ENCODE peak calls at places on chromosomes 5 and 9, in four cellular contexts. L is tibial nerve, C is endothelial cell of umbilical vein, U is right lobe of liver. S is an unnamed sample.

GRCh38 chr5:117682416-117682815 is 1107.8 kb upstream of the SEMA6A start:
- DNase-seq in L (no peak), C (no peak), U (no peak), S (no peak)

GRCh38 chr5:19927919-19928318 is 60.1 kb downstream of the CDH18 start:
- DNase-seq in L (no peak), C (no peak), U (no peak), S (no peak)

GRCh38 chr5:159582756-159583523 is 252.7 kb upstream of the IL12B start:
- DNase-seq in L (no peak), C (no peak), U (no peak), S (no peak)

GRCh38 chr9:27771803-27772545 is 198.7 kb upstream of the C9orf72 start:
- DNase-seq in L (no peak), C (no peak), U (no peak), S (no peak)

GRCh38 chr9:38205279-38205678 is 136.3 kb upstream of the SHB start:
- DNase-seq in L (no peak), C (no peak), U (no peak), S (no peak)

GRCh38 chr9:71977003-71977402 is 65.6 kb downstream of the C9orf85 start:
- DNase-seq in L (no peak), C (no peak), U (no peak), S (no peak)

GRCh38 chr5:77311217-77311571 is 100.7 kb downstream of the PDE8B start:
- DNase-seq in L (no peak), C (no peak), U (no peak), S (no peak)

GRCh38 chr9:17398351-17398750 is 180.5 kb upstream of the SH3GL2 start:
- DNase-seq in L (no peak), C (no peak), U (no peak), S (no peak)

GRCh38 chr9:131185924-131186323 is 60.5 kb downstream of the NUP214 start:
- DNase-seq in L (no peak), C (no peak), U (no peak), S (no peak)

GRCh38 chr9:100084145-100084478 is 14.7 kb downstream of the ERP44 start:
- DNase-seq in L (no peak), C (no peak), U (no peak), S (no peak)

GRCh38 chr9:88826651-88827245 is 164.5 kb upstream of the S1PR3 start:
- DNase-seq in L (no peak), C (no peak), U (no peak), S (no peak)

GRCh38 chr9:72362118-72362531 is 2.9 kb downstream of the ZFAND5 start:
- DNase-seq in L (no peak), C (peak; percentile 42), U (no peak), S (no peak)

GRCh38 chr5:55413644-55414043 is 105.9 kb downstream of the MTREX start:
- DNase-seq in L (no peak), C (no peak), U (no peak), S (no peak)

DNA sequence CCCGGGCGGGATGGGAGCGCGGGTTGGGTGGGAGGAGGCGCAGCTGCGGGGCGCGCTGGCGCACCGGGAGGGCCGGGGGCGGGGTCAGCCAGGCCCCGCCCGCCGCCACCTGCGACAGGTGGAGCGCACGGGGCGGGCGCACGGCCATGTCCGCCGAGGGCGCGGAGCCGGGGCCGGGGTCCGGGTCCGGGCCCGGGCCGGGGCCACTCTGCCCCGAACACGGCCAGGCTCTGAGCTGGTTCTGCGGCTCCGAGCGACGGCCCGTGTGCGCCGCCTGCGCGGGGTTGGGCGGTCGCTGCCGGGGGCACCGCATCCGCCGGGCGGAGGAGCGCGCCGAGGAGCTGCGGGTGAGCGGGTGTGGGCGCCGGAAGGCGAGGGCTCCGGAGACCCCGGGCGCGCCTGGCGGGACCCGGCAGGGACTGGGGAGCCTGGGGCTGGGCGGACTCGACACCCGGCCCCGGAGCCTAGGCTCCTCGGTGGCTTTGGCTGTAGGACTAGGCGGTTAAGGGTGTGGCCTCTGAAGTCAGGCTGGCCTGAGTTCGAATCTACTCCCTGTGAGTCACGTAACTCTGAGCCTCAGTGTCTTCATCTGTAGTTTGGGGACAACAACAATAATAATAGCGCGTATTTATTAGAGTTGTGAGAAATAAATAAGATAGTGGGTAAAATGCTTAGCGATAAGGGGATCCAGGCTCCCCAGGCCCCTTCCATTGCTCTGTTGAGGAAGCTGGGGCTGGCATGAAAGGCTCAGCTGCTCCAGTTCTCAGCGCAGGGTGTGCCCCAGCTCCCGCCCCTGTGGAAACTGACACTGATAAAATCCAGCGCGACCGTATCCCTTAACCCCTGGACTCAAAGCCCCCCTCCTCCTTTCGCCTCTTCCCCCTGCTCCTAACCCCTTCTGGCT is at the start of gene BSPRY:
- DNase-seq in L (no peak), C (no peak), U (no peak), S (no peak)
- TF ChIP-seq POLR2A in L (no peak), C (no peak), U (no peak), S (no peak)

DNA sequence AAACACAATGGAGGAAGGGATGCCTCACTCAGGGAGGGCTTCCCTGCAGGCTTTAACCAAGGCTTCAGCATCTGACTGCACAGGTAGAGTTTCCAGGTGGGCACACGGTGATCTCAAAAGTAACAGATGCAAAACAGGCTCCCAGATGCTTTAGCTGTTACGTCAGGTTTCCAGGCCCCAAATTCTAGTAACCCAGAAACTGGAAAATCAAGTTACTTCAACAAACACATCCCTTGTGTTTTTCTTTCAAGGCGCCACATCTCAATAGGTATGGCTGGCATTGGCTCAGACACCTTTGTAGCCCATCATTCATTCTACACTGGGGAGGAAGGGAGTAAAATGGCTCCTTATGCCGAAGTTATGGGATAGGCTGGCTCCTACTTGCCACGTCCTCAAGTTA is 27.4 kb downstream of the NRG2 start:
- DNase-seq in L (no peak), C (no peak), U (no peak), S (no peak)
- H3K4me1 ChIP-seq in L (no peaks in the 10 kb centered on the region), C (no peaks in the 10 kb centered on the region), U (no peaks in the 10 kb centered on the region), S (peaks cover 27% of the 10 kb centered on the region)

GRCh38 chr9:70043689-70044449 is at the start of gene MAMDC2:
- DNase-seq in L (peak; percentile 51), C (peak; percentile 36), U (peak; percentile 57), S (peak; percentile 91)
- TF ChIP-seq POLR2A in L (peak; percentile 50), C (no peak), U (no peak), S (peak; percentile 65)

GRCh38 chr5:139663752-139664151 is 15.6 kb downstream of the CXXC5 start:
- DNase-seq in L (no peak), C (no peak), U (no peak), S (no peak)
- H3K4me1 ChIP-seq in L (no peaks in the 10 kb centered on the region), C (peaks cover 41% of the 10 kb centered on the region), U (peaks cover 98% of the 10 kb centered on the region), S (peaks cover 74% of the 10 kb centered on the region)

GRCh38 chr5:173329370-173330150 is 1.3 kb upstream of the STC2 start:
- DNase-seq in L (no peak), C (no peak), U (no peak), S (no peak)

GRCh38 chr5:173327084-173327947 is 898 bp downstream of the STC2 start:
- DNase-seq in L (no peak), C (peak; percentile 50), U (no peak), S (no peak)

GRCh38 chr5:173326501-173326960 is 1.7 kb downstream of the STC2 start:
- DNase-seq in L (no peak), C (peak; percentile 38), U (no peak), S (no peak)

GRCh38 chr5:173328896-173329369 is 719 bp upstream of the STC2 start:
- DNase-seq in L (no peak), C (peak; percentile 58), U (no peak), S (no peak)

GRCh38 chr5:173327948-173328895 is at the start of gene STC2:
- DNase-seq in L (no peak), C (peak; percentile 82), U (no peak), S (peak; percentile 83)
- TF ChIP-seq POLR2A in L (no peak), C (no peak), U (no peak), S (no peak)

GRCh38 chr9:113513541-113513940 is 50.0 kb downstream of the RGS3 start:
- DNase-seq in L (no peak), C (no peak), U (no peak), S (no peak)
- H3K4me1 ChIP-seq in L (no peaks in the 10 kb centered on the region), C (peaks cover 55% of the 10 kb centered on the region), U (peaks cover 21% of the 10 kb centered on the region), S (peaks cover 13% of the 10 kb centered on the region)

GRCh38 chr9:2620876-2621677 is 510 bp upstream of the VLDLR start:
- DNase-seq in L (no peak), C (peak; percentile 58), U (peak; percentile 72), S (peak; percentile 92)
- TF ChIP-seq POLR2A in L (no peak), C (no peak), U (no peak), S (no peak)

GRCh38 chr9:93028448-93029006 is 30.0 kb upstream of the SUSD3 start:
- DNase-seq in L (no peak), C (no peak), U (no peak), S (no peak)
- H3K4me1 ChIP-seq in L (no peaks in the 10 kb centered on the region), C (no peaks in the 10 kb centered on the region), U (no peaks in the 10 kb centered on the region), S (no peaks in the 10 kb centered on the region)